ENCODE peak calls at places on chromosomes 16 and 17, in five cellular contexts. P is GM12878, S is H1, Z is HCT116, R is SK-N-SH. X is an unnamed sample.
A peak's percentile ranks its signal among the peaks of the same experiment; 100 is the strongest.

GRCh38 chr17:9729034-9729650 is 62.2 kb downstream of the DHRS7C start:
- DNase-seq in P (peak; percentile 8), Z (peak; percentile 23), S (no peak), R (peak; percentile 63), X (peak; percentile 60)

GRCh38 chr16:74446866-74447265 is 25.6 kb upstream of the CLEC18B start:
- DNase-seq in R (no peak), S (no peak), Z (no peak), P (no peak), X (no peak)

GRCh38 chr17:32227910-32228309 is 37.7 kb upstream of the RHBDL3 start:
- DNase-seq in P (no peak), R (no peak), Z (no peak), S (peak; percentile 58), X (no peak)

GRCh38 chr17:15392326-15392739 is 50.9 kb upstream of the TEKT3 start:
- DNase-seq in Z (no peak), S (no peak), R (no peak), P (no peak), X (no peak)

GRCh38 chr17:53932386-53932785 is 109.7 kb downstream of the KIF2B start:
- DNase-seq in Z (no peak), S (no peak), R (no peak), P (no peak), X (no peak)

GRCh38 chr16:59573528-59574271 is 839.6 kb upstream of the GOT2 start:
- DNase-seq in P (no peak), S (no peak), Z (no peak), R (no peak), X (no peak)

GRCh38 chr17:44081681-44082080 is 11.1 kb downstream of the G6PC3 start:
- DNase-seq in R (no peak), Z (no peak), S (no peak), P (no peak), X (no peak)

GRCh38 chr16:16148755-16149154 is 74.5 kb downstream of the ABCC6 start:
- DNase-seq in Z (no peak), P (no peak), R (no peak), S (no peak), X (peak; percentile 86)

GRCh38 chr16:87855852-87856715 is 13.2 kb downstream of the SLC7A5 start:
- DNase-seq in R (peak; percentile 75), P (no peak), Z (no peak), S (no peak), X (no peak)

DNA sequence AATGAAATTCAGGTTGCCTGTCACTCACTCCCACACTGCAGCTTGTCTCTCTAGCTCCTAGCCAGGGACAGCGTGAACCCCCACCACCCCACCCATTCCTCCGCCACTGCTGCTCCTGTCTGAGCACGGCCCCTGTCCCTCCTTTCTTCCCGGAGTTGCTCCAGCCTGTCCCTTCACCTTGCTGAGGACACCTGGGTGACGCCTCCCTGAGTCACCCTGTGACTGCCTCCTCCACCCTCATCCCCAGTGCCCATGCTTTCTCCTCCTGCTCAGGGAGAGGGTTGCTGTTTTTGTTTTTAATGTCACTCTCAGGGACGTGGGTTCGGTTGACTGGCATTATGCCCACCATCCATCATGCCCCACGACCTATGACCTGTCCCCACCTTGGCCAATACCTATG is 25.8 kb upstream of the NAT9 start:
- DNase-seq in Z (no peak), P (no peak), S (no peak), R (no peak), X (no peak)
- TF ChIP-seq JUND in Z (no peak), P (no peak), S (no peak), R (no peak), X (no peak)

GRCh38 chr17:45732926-45733505 is 51.1 kb upstream of the CRHR1 start:
- DNase-seq in P (no peak), Z (no peak), S (no peak), R (no peak), X (no peak)
- TF ChIP-seq JUND in P (no peak), Z (no peak), S (no peak), R (no peak), X (no peak)

GRCh38 chr17:81682565-81683207 is 911 bp downstream of the ARL16 start:
- DNase-seq in S (no peak), R (peak; percentile 50), P (no peak), Z (no peak), X (no peak)
- TF ChIP-seq JUND in S (no peak), R (no peak), P (no peak), Z (no peak), X (no peak)

DNA sequence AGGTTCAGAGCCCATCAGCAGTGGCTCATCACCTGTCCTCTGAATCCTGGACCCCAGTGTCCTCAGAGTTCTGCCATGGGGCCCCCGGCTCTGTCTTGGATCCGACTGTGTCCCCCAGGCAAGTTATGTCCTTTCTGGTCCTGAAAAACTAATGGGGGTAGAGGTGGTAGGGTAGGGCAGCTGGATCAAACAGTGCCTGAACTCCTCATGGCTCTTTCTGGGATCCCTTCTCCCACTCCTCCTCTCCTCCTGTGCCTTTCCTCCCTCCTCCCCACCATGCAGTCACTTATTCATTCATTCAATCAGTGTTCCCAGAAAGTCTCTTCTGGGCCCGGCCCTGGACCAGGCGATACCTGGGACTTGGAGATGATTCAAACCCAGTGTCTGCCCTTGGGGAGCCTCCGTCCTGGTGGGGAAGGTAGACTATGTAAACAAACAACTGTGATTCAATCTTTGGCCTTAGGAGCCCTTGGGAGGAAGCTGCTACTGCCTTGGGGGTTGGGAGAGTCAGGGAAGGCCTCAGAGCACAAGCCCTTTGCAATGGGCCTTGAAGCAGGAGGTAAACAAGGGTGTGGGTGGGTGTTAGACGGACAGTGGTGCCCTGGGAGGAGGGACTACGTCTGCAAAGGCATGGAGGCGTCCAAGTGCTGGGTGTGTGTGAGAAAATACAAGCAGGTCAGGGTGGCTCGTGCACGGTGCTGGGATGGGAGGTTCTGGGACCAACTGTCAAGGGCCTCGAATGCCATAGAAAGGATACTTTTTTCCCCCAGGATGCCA is 6.4 kb upstream of the FAM83G start:
- DNase-seq in R (no peak), P (no peak), S (no peak), Z (no peak), X (no peak)
- TF ChIP-seq JUND in R (no peak), P (no peak), S (no peak), Z (no peak), X (no peak)

GRCh38 chr16:68704232-68704867 is 32.7 kb upstream of the CDH1 start:
- DNase-seq in Z (peak; percentile 79), S (peak; percentile 84), R (peak; percentile 85), P (no peak), X (peak; percentile 95)
- TF ChIP-seq JUND in Z (no peak), S (peak; percentile 51), R (no peak), P (no peak), X (no peak)

GRCh38 chr16:69243479-69243878 is 56.5 kb downstream of the SNTB2 start:
- DNase-seq in S (no peak), P (no peak), R (no peak), Z (no peak), X (no peak)
- TF ChIP-seq JUND in S (no peak), P (no peak), R (no peak), Z (no peak), X (no peak)

GRCh38 chr17:37043201-37043600 is 94.4 kb downstream of the AATF start:
- DNase-seq in Z (no peak), R (no peak), S (no peak), P (no peak), X (no peak)
- TF ChIP-seq JUND in Z (no peak), R (no peak), S (no peak), P (no peak), X (no peak)

GRCh38 chr16:12158428-12158827 is 181.9 kb downstream of the SNX29 start:
- DNase-seq in S (no peak), R (no peak), P (no peak), Z (no peak), X (no peak)
- TF ChIP-seq JUND in S (no peak), R (no peak), P (no peak), Z (no peak), X (no peak)

GRCh38 chr16:29860218-29860617 is 2.8 kb downstream of the CDIPT start:
- DNase-seq in Z (no peak), P (no peak), S (no peak), R (no peak), X (no peak)

GRCh38 chr16:29858974-29859373 is 4.1 kb downstream of the CDIPT start:
- DNase-seq in Z (no peak), P (no peak), S (no peak), R (no peak), X (no peak)

GRCh38 chr16:29854520-29855100 is 8.4 kb downstream of the CDIPT start:
- DNase-seq in Z (no peak), S (no peak), R (no peak), P (no peak), X (no peak)

GRCh38 chr16:29857133-29857760 is 5.8 kb downstream of the CDIPT start:
- DNase-seq in R (no peak), Z (no peak), P (no peak), S (no peak), X (no peak)

GRCh38 chr16:29858149-29858899 is 4.7 kb downstream of the CDIPT start:
- DNase-seq in S (no peak), Z (no peak), P (no peak), R (no peak), X (no peak)
- TF ChIP-seq JUND in S (no peak), Z (no peak), P (no peak), R (no peak), X (no peak)